ENCODE peak calls at places on chromosomes 4 and X, in nine cellular contexts. B is K562; N is astrocyte of the spinal cord; I is fibroblast of lung; O is naive thymus-derived CD4-positive, alpha-beta T cell; V is kidney; A is cardiac fibroblast; J is HAP-1; L is DND-41. K is an unnamed sample.

GRCh38 chr4:152099555-152099954 is 338.7 kb upstream of the GATB start:
- DNase-seq in B (no peak), N (no peak), I (no peak), O (no peak), V (no peak), A (no peak), J (no peak), L (peak), K (no peak)

GRCh38 chrX:39456894-39457600 is 640.7 kb downstream of the BCOR start:
- DNase-seq in B (no peak), N (no peak), I (no peak), O (no peak), V (no peak), A (no peak), J (no peak), L (no peak), K (no peak)

GRCh38 chrX:108516184-108516583 is 76.5 kb downstream of the COL4A5 start:
- DNase-seq in B (no peak), N (peak), I (peak), O (no peak), V (no peak), A (peak), J (peak), L (no peak), K (no peak)

GRCh38 chrX:78064152-78064551 is 39.9 kb upstream of the PGK1 start:
- DNase-seq in B (no peak), N (no peak), I (no peak), O (no peak), V (no peak), A (no peak), J (no peak), L (no peak), K (no peak)

GRCh38 chr4:41963105-41963504 is 18.5 kb upstream of the DCAF4L1 start:
- DNase-seq in B (peak), N (peak), I (peak), O (peak), V (no peak), A (peak), J (peak), L (no peak), K (peak)

GRCh38 chr4:10115657-10116624 is 658 bp downstream of the WDR1 start:
- DNase-seq in B (peak), N (peak), I (no peak), O (peak), V (peak), A (peak), J (peak), L (peak), K (no peak)

GRCh38 chr4:72846280-72847111 is 223.0 kb downstream of the COX18 start:
- DNase-seq in B (peak), N (no peak), I (no peak), O (no peak), V (no peak), A (peak), J (peak), L (peak), K (peak)

GRCh38 chrX:18873189-18873791 is 110.6 kb downstream of the PHKA2 start:
- DNase-seq in B (no peak), N (peak), I (peak), O (no peak), V (no peak), A (peak), J (no peak), L (no peak), K (no peak)

GRCh38 chr4:151692443-151692782 is 68.4 kb downstream of the GATB start:
- DNase-seq in B (no peak), N (no peak), I (no peak), O (no peak), V (no peak), A (no peak), J (no peak), L (no peak), K (no peak)

GRCh38 chr4:126271266-126271665 is 956.5 kb downstream of the FAT4 start:
- DNase-seq in B (no peak), N (no peak), I (no peak), O (no peak), V (no peak), A (no peak), J (no peak), L (no peak), K (no peak)

GRCh38 chrX:6468716-6469115 is 66.2 kb downstream of the VCX3A start:
- DNase-seq in B (no peak), N (no peak), I (no peak), O (no peak), V (no peak), A (no peak), J (no peak), L (no peak), K (no peak)

GRCh38 chr4:23476514-23477090 is 413.2 kb downstream of the PPARGC1A start:
- DNase-seq in B (no peak), N (no peak), I (no peak), O (no peak), V (no peak), A (no peak), J (no peak), L (no peak), K (no peak)

GRCh38 chrX:9458516-9459078 is 6.3 kb upstream of the TBL1X start:
- DNase-seq in B (no peak), N (no peak), I (no peak), O (no peak), V (no peak), A (no peak), J (no peak), L (no peak), K (no peak)

GRCh38 chr4:15541941-15542340 is 72.3 kb downstream of the CC2D2A start:
- DNase-seq in B (no peak), N (no peak), I (no peak), O (no peak), V (no peak), A (no peak), J (no peak), L (no peak), K (no peak)

GRCh38 chrX:46782034-46782433 is 23.1 kb upstream of the SLC9A7 start:
- DNase-seq in B (no peak), N (no peak), I (no peak), O (no peak), V (no peak), A (no peak), J (no peak), L (no peak), K (no peak)

GRCh38 chr4:2812985-2813384 is 20.1 kb downstream of the SH3BP2 start:
- DNase-seq in B (no peak), N (no peak), I (no peak), O (no peak), V (no peak), A (no peak), J (peak), L (peak), K (no peak)

GRCh38 chrX:74450803-74451449 is 29.6 kb downstream of the SLC16A2 start:
- DNase-seq in B (no peak), N (peak), I (peak), O (no peak), V (no peak), A (peak), J (no peak), L (no peak), K (peak)

GRCh38 chrX:11558972-11559371 is 106.7 kb downstream of the ARHGAP6 start:
- DNase-seq in B (peak), N (no peak), I (no peak), O (peak), V (no peak), A (peak), J (peak), L (peak), K (peak)

GRCh38 chr4:80202190-80202711 is 4.9 kb downstream of the PRDM8 start:
- DNase-seq in B (no peak), N (peak), I (peak), O (peak), V (peak), A (peak), J (peak), L (no peak), K (no peak)

GRCh38 chr4:111512081-111512774 is 633.0 kb upstream of the FAM241A start:
- DNase-seq in B (no peak), N (peak), I (peak), O (no peak), V (no peak), A (peak), J (no peak), L (no peak), K (no peak)

DNA sequence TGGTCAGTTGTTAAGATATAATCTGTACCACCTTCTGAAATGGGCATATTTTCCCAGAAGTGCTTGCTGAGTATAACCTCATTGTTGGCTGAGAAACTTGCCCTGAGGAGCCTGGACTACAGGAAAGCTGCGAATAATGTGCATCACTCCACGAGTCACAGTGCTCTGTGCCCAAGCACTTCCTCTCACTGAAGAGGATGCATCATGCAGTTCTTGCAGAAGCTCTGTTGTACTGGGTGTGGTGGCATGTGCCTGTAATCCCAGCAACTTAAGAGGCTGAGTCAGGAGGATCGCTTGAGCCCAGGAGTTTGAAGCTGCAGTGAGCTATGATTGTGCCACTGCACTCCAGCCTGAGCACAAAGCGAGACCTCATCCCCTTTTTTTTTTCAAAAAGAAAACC is 56.9 kb downstream of the DOCK11 start:
- DNase-seq in B (no peak), N (peak), I (peak), O (no peak), V (no peak), A (peak), J (no peak), L (no peak), K (no peak)
- H3K4me3 ChIP-seq in B (no peak), N (no peak), I (no peak), O (no peak), V (no peak), A (no peak), J (no peak), L (no peak), K (no peak)

GRCh38 chr4:146649232-146649631 is 10.5 kb downstream of the POU4F2 start:
- DNase-seq in B (no peak), N (no peak), I (no peak), O (no peak), V (no peak), A (no peak), J (no peak), L (no peak), K (no peak)

GRCh38 chr4:146650034-146650433 is 11.3 kb downstream of the POU4F2 start:
- DNase-seq in B (no peak), N (no peak), I (no peak), O (no peak), V (no peak), A (no peak), J (no peak), L (no peak), K (no peak)

GRCh38 chr4:146654976-146655761 is 16.5 kb downstream of the POU4F2 start:
- DNase-seq in B (no peak), N (peak), I (peak), O (no peak), V (peak), A (no peak), J (peak), L (no peak), K (no peak)

DNA sequence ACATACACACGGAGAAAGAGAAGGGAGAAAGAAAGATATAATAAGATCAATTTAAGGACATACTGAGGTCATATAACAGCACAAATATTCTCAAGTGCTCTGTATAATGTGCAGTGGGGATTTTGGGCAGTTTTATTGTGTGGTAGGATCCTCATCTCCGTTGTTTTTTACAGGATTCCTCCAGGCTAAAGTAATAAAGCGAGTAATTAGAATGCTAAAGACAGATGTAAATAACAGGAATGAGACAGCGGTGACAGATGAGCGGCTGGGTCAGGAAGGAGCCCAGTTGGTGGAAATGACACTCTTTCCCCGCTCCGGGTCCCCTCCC is 15.9 kb downstream of the POU4F2 start:
- DNase-seq in B (no peak), N (no peak), I (peak), O (no peak), V (no peak), A (peak), J (no peak), L (no peak), K (no peak)
- H3K4me3 ChIP-seq in B (no peak), N (peak), I (peak), O (no peak), V (peak), A (peak), J (peak), L (no peak), K (no peak)

GRCh38 chrX:123184199-123184857 is at the start of gene GRIA3:
- DNase-seq in B (no peak), N (peak), I (peak), O (no peak), V (no peak), A (peak), J (peak), L (peak), K (no peak)

GRCh38 chrX:123185714-123186113 is 1.6 kb downstream of the GRIA3 start:
- DNase-seq in B (no peak), N (no peak), I (no peak), O (no peak), V (no peak), A (no peak), J (no peak), L (no peak), K (no peak)

GRCh38 chrX:123186796-123187195 is 2.7 kb downstream of the GRIA3 start:
- DNase-seq in B (no peak), N (no peak), I (no peak), O (no peak), V (no peak), A (no peak), J (no peak), L (no peak), K (no peak)

GRCh38 chrX:123188081-123188480 is 4.0 kb downstream of the GRIA3 start:
- DNase-seq in B (no peak), N (no peak), I (no peak), O (no peak), V (no peak), A (peak), J (no peak), L (no peak), K (no peak)

DNA sequence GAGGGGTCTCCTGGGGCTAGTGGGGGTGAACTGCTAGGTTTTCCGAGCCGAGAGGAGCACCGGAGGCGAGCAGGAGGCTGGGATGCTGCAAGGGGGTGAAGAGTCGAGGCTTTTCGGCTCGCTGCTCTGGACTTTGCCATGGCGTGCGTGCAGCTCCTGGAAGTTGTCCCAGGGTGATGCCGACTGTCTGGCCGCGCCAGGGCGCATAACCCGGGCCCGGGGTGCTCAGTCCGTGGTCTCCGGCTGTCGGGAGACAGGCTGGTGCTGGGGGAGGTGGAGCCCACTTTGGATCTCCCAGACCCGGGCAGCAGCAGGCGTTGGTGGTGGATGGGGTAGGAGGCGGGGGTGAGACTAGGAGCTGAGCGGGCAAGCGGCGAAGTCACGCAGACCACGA is 777 bp downstream of the GRIA3 start:
- DNase-seq in B (no peak), N (no peak), I (no peak), O (no peak), V (no peak), A (no peak), J (no peak), L (no peak), K (no peak)
- H3K4me3 ChIP-seq in B (no peak), N (peak), I (peak), O (no peak), V (peak), A (peak), J (no peak), L (no peak), K (no peak)

GRCh38 chrX:120308558-120308957 is 2.7 kb downstream of the TMEM255A start:
- DNase-seq in B (no peak), N (peak), I (no peak), O (no peak), V (no peak), A (no peak), J (peak), L (no peak), K (no peak)
- H3K4me3 ChIP-seq in B (no peak), N (no peak), I (no peak), O (peak), V (no peak), A (no peak), J (no peak), L (no peak), K (no peak)

DNA sequence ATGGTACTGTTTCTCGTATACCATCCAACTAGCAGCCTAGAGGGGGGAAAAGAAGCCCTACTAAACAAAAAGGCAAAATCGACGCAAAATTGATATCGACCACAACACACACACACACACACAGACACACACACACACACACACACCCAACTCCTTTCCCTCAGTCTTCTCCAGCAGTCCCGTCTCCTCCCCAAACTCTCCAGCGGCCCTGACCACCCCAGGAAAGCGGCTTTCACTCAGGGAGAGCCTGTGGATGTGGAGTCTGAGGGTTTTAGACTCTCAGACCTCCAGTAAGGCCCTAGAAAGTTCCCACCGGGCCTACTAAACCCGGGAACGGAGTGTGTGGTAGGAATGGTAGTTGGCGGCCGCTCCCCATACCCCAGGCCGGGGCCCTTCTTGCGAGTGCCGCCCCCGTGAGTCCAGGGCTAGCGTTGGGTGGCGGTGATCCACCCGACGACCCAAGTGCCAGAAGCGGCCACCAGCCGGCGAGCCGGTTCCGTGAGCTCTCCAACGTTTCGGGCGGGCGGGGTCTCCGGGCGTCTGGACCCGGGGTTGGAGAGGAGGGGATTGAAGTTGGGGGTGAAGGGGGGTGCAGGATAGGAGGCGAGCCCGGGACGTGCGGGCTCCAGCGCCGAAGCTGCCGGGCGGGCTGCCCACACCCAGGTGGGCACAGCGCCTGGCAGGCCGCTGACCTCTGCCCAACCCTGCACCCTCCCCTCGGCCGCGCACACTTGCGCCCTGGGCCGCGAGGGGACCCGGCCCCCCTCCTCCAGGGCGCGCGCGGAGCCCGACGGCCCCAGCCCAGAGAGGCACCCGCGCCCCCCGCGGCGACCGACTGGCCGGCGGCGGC is 13.7 kb downstream of the ARX start:
- DNase-seq in B (no peak), N (no peak), I (no peak), O (no peak), V (no peak), A (no peak), J (no peak), L (no peak), K (no peak)
- H3K4me3 ChIP-seq in B (no peak), N (no peak), I (no peak), O (no peak), V (no peak), A (no peak), J (no peak), L (no peak), K (no peak)

DNA sequence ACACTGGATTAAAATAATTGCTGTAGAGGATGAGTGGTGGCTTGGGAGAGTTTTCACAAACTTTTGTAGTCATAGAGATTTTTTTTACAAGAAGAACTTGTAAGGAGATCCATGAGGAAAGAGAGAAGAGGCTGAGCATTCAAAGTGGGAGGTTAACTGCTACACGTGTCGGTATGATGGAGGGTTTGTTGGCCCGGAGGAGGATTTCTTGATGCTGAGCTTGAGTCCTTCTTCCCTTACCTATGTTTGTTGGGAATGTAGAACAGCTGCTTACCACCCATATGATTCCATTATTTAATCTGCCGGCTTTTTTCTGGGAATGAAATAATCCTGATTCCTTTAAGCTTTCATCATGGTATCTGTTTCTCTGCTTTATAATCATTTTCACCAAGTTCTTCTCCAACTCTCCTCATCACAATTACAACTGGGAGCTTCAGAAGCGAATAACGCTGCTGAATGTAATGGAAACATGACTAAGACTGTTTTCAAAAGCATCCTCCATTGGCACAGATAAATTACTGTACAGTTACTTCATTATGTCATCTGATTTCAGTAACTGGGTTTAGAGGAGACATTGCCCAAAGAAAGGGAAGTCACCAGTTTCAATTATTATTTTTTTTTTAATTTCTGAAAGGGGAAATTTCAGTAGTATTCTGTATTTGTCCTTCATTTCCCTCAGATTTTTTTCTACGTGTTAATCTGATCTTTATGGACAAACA is 420.5 kb downstream of the SPRY1 start:
- DNase-seq in B (no peak), N (no peak), I (no peak), O (no peak), V (no peak), A (peak), J (no peak), L (no peak), K (no peak)
- H3K4me3 ChIP-seq in B (no peak), N (no peak), I (no peak), O (no peak), V (no peak), A (no peak), J (no peak), L (no peak), K (no peak)

GRCh38 chr4:165378398-165378762 is 428 bp upstream of the CPE start:
- DNase-seq in B (no peak), N (no peak), I (no peak), O (no peak), V (no peak), A (no peak), J (no peak), L (no peak), K (no peak)
- H3K4me3 ChIP-seq in B (no peak), N (peak), I (peak), O (peak), V (peak), A (peak), J (peak), L (no peak), K (no peak)

DNA sequence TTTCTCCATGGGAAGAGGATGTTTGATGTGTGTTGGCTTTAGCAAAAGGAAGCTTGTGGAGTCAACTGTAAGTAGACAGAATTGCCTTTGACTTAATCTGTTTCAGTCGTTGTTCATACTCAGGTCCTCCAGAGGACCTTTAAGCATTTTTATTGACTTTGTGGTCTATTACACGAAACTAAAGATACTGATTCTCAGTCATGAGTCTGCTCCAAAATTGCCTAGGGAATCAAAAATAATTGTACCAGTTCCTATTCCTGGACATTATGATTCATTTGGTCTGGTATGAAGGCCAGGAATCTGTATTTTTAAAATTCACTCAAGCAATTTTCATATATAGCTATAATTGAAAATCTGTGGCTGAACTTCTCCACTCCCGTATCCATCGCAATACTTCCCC is 38.6 kb downstream of the AR start:
- DNase-seq in B (no peak), N (no peak), I (no peak), O (no peak), V (no peak), A (peak), J (no peak), L (no peak), K (no peak)
- H3K4me3 ChIP-seq in B (no peak), N (no peak), I (no peak), O (no peak), V (no peak), A (no peak), J (no peak), L (no peak), K (no peak)

GRCh38 chr4:85737254-85737653 is 262.3 kb downstream of the ARHGAP24 start:
- DNase-seq in B (no peak), N (no peak), I (no peak), O (no peak), V (no peak), A (no peak), J (no peak), L (no peak), K (no peak)
- H3K4me3 ChIP-seq in B (no peak), N (no peak), I (no peak), O (no peak), V (no peak), A (no peak), J (no peak), L (no peak), K (no peak)